ENCODE peak calls at places on chromosomes 1 and 21, in eight cellular contexts. One of them, this sample, is unnamed.

GRCh38 chr21:28240586-28240985 is 752.1 kb downstream of the LTN1 start:
- DNase-seq in body of pancreas: no peak
- DNase-seq in non-pigmented ciliary epithelial cell: no peak
- DNase-seq in kidney tubule cell: no peak
- DNase-seq in stimulated activated CD8-positive, alpha-beta memory T cell treated with anti-CD3 and anti-CD28 coated beads, Interleukin-4, amount 100 ng/mL, for 1 hour: no peak
- DNase-seq in activated CD8-positive, alpha-beta memory T cell treated with anti-CD3 and anti-CD28 coated beads for 4 hours: no peak
- DNase-seq in T-cell: no peak
- DNase-seq in mesothelial cell of epicardium: no peak
- DNase-seq in this sample: no peak

GRCh38 chr1:50438945-50439344 is 15.7 kb upstream of the DMRTA2 start:
- DNase-seq in activated CD8-positive, alpha-beta memory T cell treated with anti-CD3 and anti-CD28 coated beads for 4 hours: no peak
- DNase-seq in kidney tubule cell: peak
- DNase-seq in stimulated activated CD8-positive, alpha-beta memory T cell treated with anti-CD3 and anti-CD28 coated beads, Interleukin-4, amount 100 ng/mL, for 1 hour: no peak
- DNase-seq in mesothelial cell of epicardium: no peak
- DNase-seq in non-pigmented ciliary epithelial cell: no peak
- DNase-seq in T-cell: no peak
- DNase-seq in body of pancreas: no peak
- DNase-seq in this sample: no peak

GRCh38 chr21:25791321-25791720 is 56.5 kb downstream of the GABPA start:
- DNase-seq in kidney tubule cell: no peak
- DNase-seq in non-pigmented ciliary epithelial cell: no peak
- DNase-seq in T-cell: no peak
- DNase-seq in mesothelial cell of epicardium: no peak
- DNase-seq in body of pancreas: no peak
- DNase-seq in activated CD8-positive, alpha-beta memory T cell treated with anti-CD3 and anti-CD28 coated beads for 4 hours: no peak
- DNase-seq in stimulated activated CD8-positive, alpha-beta memory T cell treated with anti-CD3 and anti-CD28 coated beads, Interleukin-4, amount 100 ng/mL, for 1 hour: no peak
- DNase-seq in this sample: no peak

GRCh38 chr1:221521686-221522085 is 220.2 kb downstream of the DUSP10 start:
- DNase-seq in activated CD8-positive, alpha-beta memory T cell treated with anti-CD3 and anti-CD28 coated beads for 4 hours: no peak
- DNase-seq in T-cell: peak
- DNase-seq in mesothelial cell of epicardium: no peak
- DNase-seq in kidney tubule cell: no peak
- DNase-seq in body of pancreas: no peak
- DNase-seq in non-pigmented ciliary epithelial cell: no peak
- DNase-seq in stimulated activated CD8-positive, alpha-beta memory T cell treated with anti-CD3 and anti-CD28 coated beads, Interleukin-4, amount 100 ng/mL, for 1 hour: no peak
- DNase-seq in this sample: no peak

GRCh38 chr1:240517891-240518290 is 94.1 kb downstream of the GREM2 start:
- DNase-seq in non-pigmented ciliary epithelial cell: no peak
- DNase-seq in stimulated activated CD8-positive, alpha-beta memory T cell treated with anti-CD3 and anti-CD28 coated beads, Interleukin-4, amount 100 ng/mL, for 1 hour: no peak
- DNase-seq in kidney tubule cell: no peak
- DNase-seq in activated CD8-positive, alpha-beta memory T cell treated with anti-CD3 and anti-CD28 coated beads for 4 hours: no peak
- DNase-seq in mesothelial cell of epicardium: no peak
- DNase-seq in T-cell: no peak
- DNase-seq in body of pancreas: no peak
- DNase-seq in this sample: no peak

GRCh38 chr1:46471885-46472502 is 17.6 kb upstream of the DMBX1 start:
- DNase-seq in kidney tubule cell: no peak
- DNase-seq in body of pancreas: no peak
- DNase-seq in non-pigmented ciliary epithelial cell: no peak
- DNase-seq in mesothelial cell of epicardium: no peak
- DNase-seq in stimulated activated CD8-positive, alpha-beta memory T cell treated with anti-CD3 and anti-CD28 coated beads, Interleukin-4, amount 100 ng/mL, for 1 hour: no peak
- DNase-seq in T-cell: no peak
- DNase-seq in activated CD8-positive, alpha-beta memory T cell treated with anti-CD3 and anti-CD28 coated beads for 4 hours: no peak
- DNase-seq in this sample: no peak

GRCh38 chr1:152237093-152237492 is 13.1 kb upstream of the HRNR start:
- DNase-seq in stimulated activated CD8-positive, alpha-beta memory T cell treated with anti-CD3 and anti-CD28 coated beads, Interleukin-4, amount 100 ng/mL, for 1 hour: no peak
- DNase-seq in body of pancreas: no peak
- DNase-seq in mesothelial cell of epicardium: no peak
- DNase-seq in kidney tubule cell: no peak
- DNase-seq in activated CD8-positive, alpha-beta memory T cell treated with anti-CD3 and anti-CD28 coated beads for 4 hours: no peak
- DNase-seq in T-cell: no peak
- DNase-seq in non-pigmented ciliary epithelial cell: no peak
- DNase-seq in this sample: no peak

GRCh38 chr21:44054710-44055109 is 42.6 kb downstream of the TRAPPC10 start:
- DNase-seq in activated CD8-positive, alpha-beta memory T cell treated with anti-CD3 and anti-CD28 coated beads for 4 hours: no peak
- DNase-seq in body of pancreas: no peak
- DNase-seq in mesothelial cell of epicardium: no peak
- DNase-seq in stimulated activated CD8-positive, alpha-beta memory T cell treated with anti-CD3 and anti-CD28 coated beads, Interleukin-4, amount 100 ng/mL, for 1 hour: no peak
- DNase-seq in non-pigmented ciliary epithelial cell: peak
- DNase-seq in kidney tubule cell: peak
- DNase-seq in T-cell: no peak
- DNase-seq in this sample: no peak

GRCh38 chr1:246147471-246148461 is 359.3 kb downstream of the SMYD3 start:
- DNase-seq in kidney tubule cell: no peak
- DNase-seq in mesothelial cell of epicardium: no peak
- DNase-seq in T-cell: no peak
- DNase-seq in body of pancreas: no peak
- DNase-seq in non-pigmented ciliary epithelial cell: no peak
- DNase-seq in activated CD8-positive, alpha-beta memory T cell treated with anti-CD3 and anti-CD28 coated beads for 4 hours: no peak
- DNase-seq in stimulated activated CD8-positive, alpha-beta memory T cell treated with anti-CD3 and anti-CD28 coated beads, Interleukin-4, amount 100 ng/mL, for 1 hour: no peak
- DNase-seq in this sample: no peak

GRCh38 chr1:150596095-150596892 is 16.9 kb upstream of the MCL1 start:
- DNase-seq in T-cell: no peak
- DNase-seq in mesothelial cell of epicardium: no peak
- DNase-seq in kidney tubule cell: peak
- DNase-seq in non-pigmented ciliary epithelial cell: no peak
- DNase-seq in body of pancreas: no peak
- DNase-seq in activated CD8-positive, alpha-beta memory T cell treated with anti-CD3 and anti-CD28 coated beads for 4 hours: no peak
- DNase-seq in stimulated activated CD8-positive, alpha-beta memory T cell treated with anti-CD3 and anti-CD28 coated beads, Interleukin-4, amount 100 ng/mL, for 1 hour: no peak
- DNase-seq in this sample: no peak

GRCh38 chr1:10932088-10932487 is 80.4 kb upstream of the TARDBP start:
- DNase-seq in body of pancreas: no peak
- DNase-seq in stimulated activated CD8-positive, alpha-beta memory T cell treated with anti-CD3 and anti-CD28 coated beads, Interleukin-4, amount 100 ng/mL, for 1 hour: no peak
- DNase-seq in T-cell: no peak
- DNase-seq in activated CD8-positive, alpha-beta memory T cell treated with anti-CD3 and anti-CD28 coated beads for 4 hours: no peak
- DNase-seq in non-pigmented ciliary epithelial cell: no peak
- DNase-seq in kidney tubule cell: no peak
- DNase-seq in mesothelial cell of epicardium: no peak
- DNase-seq in this sample: no peak

GRCh38 chr1:153928776-153929432 is 6.1 kb upstream of the GATAD2B start:
- DNase-seq in activated CD8-positive, alpha-beta memory T cell treated with anti-CD3 and anti-CD28 coated beads for 4 hours: no peak
- DNase-seq in stimulated activated CD8-positive, alpha-beta memory T cell treated with anti-CD3 and anti-CD28 coated beads, Interleukin-4, amount 100 ng/mL, for 1 hour: no peak
- DNase-seq in body of pancreas: no peak
- DNase-seq in T-cell: no peak
- DNase-seq in mesothelial cell of epicardium: no peak
- DNase-seq in non-pigmented ciliary epithelial cell: no peak
- DNase-seq in kidney tubule cell: no peak
- DNase-seq in this sample: peak

GRCh38 chr1:158496379-158496778 is 24.4 kb downstream of the OR10R2 start:
- DNase-seq in activated CD8-positive, alpha-beta memory T cell treated with anti-CD3 and anti-CD28 coated beads for 4 hours: no peak
- DNase-seq in T-cell: no peak
- DNase-seq in body of pancreas: no peak
- DNase-seq in kidney tubule cell: peak
- DNase-seq in stimulated activated CD8-positive, alpha-beta memory T cell treated with anti-CD3 and anti-CD28 coated beads, Interleukin-4, amount 100 ng/mL, for 1 hour: no peak
- DNase-seq in mesothelial cell of epicardium: no peak
- DNase-seq in non-pigmented ciliary epithelial cell: no peak
- DNase-seq in this sample: no peak

GRCh38 chr1:226882631-226883409 is 12.4 kb downstream of the PSEN2 start:
- DNase-seq in mesothelial cell of epicardium: no peak
- DNase-seq in non-pigmented ciliary epithelial cell: no peak
- DNase-seq in kidney tubule cell: peak
- DNase-seq in activated CD8-positive, alpha-beta memory T cell treated with anti-CD3 and anti-CD28 coated beads for 4 hours: no peak
- DNase-seq in stimulated activated CD8-positive, alpha-beta memory T cell treated with anti-CD3 and anti-CD28 coated beads, Interleukin-4, amount 100 ng/mL, for 1 hour: no peak
- DNase-seq in body of pancreas: no peak
- DNase-seq in T-cell: no peak
- DNase-seq in this sample: no peak

GRCh38 chr1:224880593-224881307 is 48.7 kb upstream of the DNAH14 start:
- DNase-seq in mesothelial cell of epicardium: no peak
- DNase-seq in kidney tubule cell: no peak
- DNase-seq in activated CD8-positive, alpha-beta memory T cell treated with anti-CD3 and anti-CD28 coated beads for 4 hours: no peak
- DNase-seq in body of pancreas: peak
- DNase-seq in stimulated activated CD8-positive, alpha-beta memory T cell treated with anti-CD3 and anti-CD28 coated beads, Interleukin-4, amount 100 ng/mL, for 1 hour: no peak
- DNase-seq in non-pigmented ciliary epithelial cell: no peak
- DNase-seq in T-cell: no peak
- DNase-seq in this sample: no peak

GRCh38 chr1:205518616-205519540 is 14.4 kb downstream of the CDK18 start:
- DNase-seq in mesothelial cell of epicardium: no peak
- DNase-seq in body of pancreas: peak
- DNase-seq in stimulated activated CD8-positive, alpha-beta memory T cell treated with anti-CD3 and anti-CD28 coated beads, Interleukin-4, amount 100 ng/mL, for 1 hour: no peak
- DNase-seq in T-cell: no peak
- DNase-seq in activated CD8-positive, alpha-beta memory T cell treated with anti-CD3 and anti-CD28 coated beads for 4 hours: no peak
- DNase-seq in non-pigmented ciliary epithelial cell: no peak
- DNase-seq in kidney tubule cell: no peak
- DNase-seq in this sample: no peak

GRCh38 chr1:172916126-172916525 is 134.6 kb downstream of the TNFSF18 start:
- DNase-seq in mesothelial cell of epicardium: no peak
- DNase-seq in stimulated activated CD8-positive, alpha-beta memory T cell treated with anti-CD3 and anti-CD28 coated beads, Interleukin-4, amount 100 ng/mL, for 1 hour: no peak
- DNase-seq in activated CD8-positive, alpha-beta memory T cell treated with anti-CD3 and anti-CD28 coated beads for 4 hours: no peak
- DNase-seq in kidney tubule cell: no peak
- DNase-seq in body of pancreas: no peak
- DNase-seq in non-pigmented ciliary epithelial cell: no peak
- DNase-seq in T-cell: no peak
- DNase-seq in this sample: no peak

GRCh38 chr1:9766759-9767442 is 56.9 kb downstream of the CLSTN1 start:
- DNase-seq in non-pigmented ciliary epithelial cell: peak
- DNase-seq in body of pancreas: no peak
- DNase-seq in kidney tubule cell: peak
- DNase-seq in T-cell: no peak
- DNase-seq in stimulated activated CD8-positive, alpha-beta memory T cell treated with anti-CD3 and anti-CD28 coated beads, Interleukin-4, amount 100 ng/mL, for 1 hour: no peak
- DNase-seq in mesothelial cell of epicardium: no peak
- DNase-seq in activated CD8-positive, alpha-beta memory T cell treated with anti-CD3 and anti-CD28 coated beads for 4 hours: no peak
- DNase-seq in this sample: no peak

GRCh38 chr1:231037585-231038517 is 2.2 kb downstream of the FAM89A start:
- DNase-seq in body of pancreas: no peak
- DNase-seq in kidney tubule cell: no peak
- DNase-seq in mesothelial cell of epicardium: no peak
- DNase-seq in stimulated activated CD8-positive, alpha-beta memory T cell treated with anti-CD3 and anti-CD28 coated beads, Interleukin-4, amount 100 ng/mL, for 1 hour: no peak
- DNase-seq in non-pigmented ciliary epithelial cell: no peak
- DNase-seq in activated CD8-positive, alpha-beta memory T cell treated with anti-CD3 and anti-CD28 coated beads for 4 hours: no peak
- DNase-seq in T-cell: no peak
- DNase-seq in this sample: no peak

GRCh38 chr1:226414098-226414698 is 6.3 kb upstream of the PARP1 start:
- DNase-seq in kidney tubule cell: no peak
- DNase-seq in body of pancreas: no peak
- DNase-seq in stimulated activated CD8-positive, alpha-beta memory T cell treated with anti-CD3 and anti-CD28 coated beads, Interleukin-4, amount 100 ng/mL, for 1 hour: no peak
- DNase-seq in mesothelial cell of epicardium: no peak
- DNase-seq in activated CD8-positive, alpha-beta memory T cell treated with anti-CD3 and anti-CD28 coated beads for 4 hours: no peak
- DNase-seq in non-pigmented ciliary epithelial cell: no peak
- DNase-seq in T-cell: no peak
- DNase-seq in this sample: no peak

GRCh38 chr1:168373869-168374268 is 93.2 kb downstream of the TBX19 start:
- DNase-seq in kidney tubule cell: peak
- DNase-seq in body of pancreas: no peak
- DNase-seq in stimulated activated CD8-positive, alpha-beta memory T cell treated with anti-CD3 and anti-CD28 coated beads, Interleukin-4, amount 100 ng/mL, for 1 hour: no peak
- DNase-seq in activated CD8-positive, alpha-beta memory T cell treated with anti-CD3 and anti-CD28 coated beads for 4 hours: no peak
- DNase-seq in non-pigmented ciliary epithelial cell: no peak
- DNase-seq in mesothelial cell of epicardium: no peak
- DNase-seq in T-cell: no peak
- DNase-seq in this sample: no peak

GRCh38 chr1:44632511-44633072 is 41.7 kb downstream of the TMEM53 start:
- DNase-seq in T-cell: no peak
- DNase-seq in stimulated activated CD8-positive, alpha-beta memory T cell treated with anti-CD3 and anti-CD28 coated beads, Interleukin-4, amount 100 ng/mL, for 1 hour: no peak
- DNase-seq in body of pancreas: no peak
- DNase-seq in activated CD8-positive, alpha-beta memory T cell treated with anti-CD3 and anti-CD28 coated beads for 4 hours: no peak
- DNase-seq in kidney tubule cell: peak
- DNase-seq in non-pigmented ciliary epithelial cell: no peak
- DNase-seq in mesothelial cell of epicardium: no peak
- DNase-seq in this sample: no peak

GRCh38 chr1:111851552-111851951 is 95.9 kb downstream of the DDX20 start:
- DNase-seq in mesothelial cell of epicardium: no peak
- DNase-seq in body of pancreas: no peak
- DNase-seq in activated CD8-positive, alpha-beta memory T cell treated with anti-CD3 and anti-CD28 coated beads for 4 hours: no peak
- DNase-seq in kidney tubule cell: peak
- DNase-seq in stimulated activated CD8-positive, alpha-beta memory T cell treated with anti-CD3 and anti-CD28 coated beads, Interleukin-4, amount 100 ng/mL, for 1 hour: no peak
- DNase-seq in T-cell: no peak
- DNase-seq in non-pigmented ciliary epithelial cell: no peak
- DNase-seq in this sample: no peak

GRCh38 chr1:170562644-170563338 is 30.8 kb downstream of the GORAB start:
- DNase-seq in activated CD8-positive, alpha-beta memory T cell treated with anti-CD3 and anti-CD28 coated beads for 4 hours: no peak
- DNase-seq in mesothelial cell of epicardium: peak
- DNase-seq in kidney tubule cell: peak
- DNase-seq in non-pigmented ciliary epithelial cell: peak
- DNase-seq in stimulated activated CD8-positive, alpha-beta memory T cell treated with anti-CD3 and anti-CD28 coated beads, Interleukin-4, amount 100 ng/mL, for 1 hour: no peak
- DNase-seq in T-cell: no peak
- DNase-seq in body of pancreas: peak
- DNase-seq in this sample: peak

GRCh38 chr1:203765029-203765837 is at the start of gene LAX1:
- DNase-seq in mesothelial cell of epicardium: no peak
- DNase-seq in stimulated activated CD8-positive, alpha-beta memory T cell treated with anti-CD3 and anti-CD28 coated beads, Interleukin-4, amount 100 ng/mL, for 1 hour: peak
- DNase-seq in body of pancreas: no peak
- DNase-seq in activated CD8-positive, alpha-beta memory T cell treated with anti-CD3 and anti-CD28 coated beads for 4 hours: peak
- DNase-seq in T-cell: peak
- DNase-seq in non-pigmented ciliary epithelial cell: no peak
- DNase-seq in kidney tubule cell: no peak
- DNase-seq in this sample: peak

GRCh38 chr1:35644204-35644603 is 2.9 kb upstream of the PSMB2 start:
- DNase-seq in stimulated activated CD8-positive, alpha-beta memory T cell treated with anti-CD3 and anti-CD28 coated beads, Interleukin-4, amount 100 ng/mL, for 1 hour: no peak
- DNase-seq in non-pigmented ciliary epithelial cell: no peak
- DNase-seq in activated CD8-positive, alpha-beta memory T cell treated with anti-CD3 and anti-CD28 coated beads for 4 hours: no peak
- DNase-seq in mesothelial cell of epicardium: no peak
- DNase-seq in kidney tubule cell: no peak
- DNase-seq in body of pancreas: no peak
- DNase-seq in T-cell: no peak
- DNase-seq in this sample: no peak

GRCh38 chr1:226092955-226093354 is 30.4 kb downstream of the H3-3A start:
- DNase-seq in mesothelial cell of epicardium: no peak
- DNase-seq in T-cell: no peak
- DNase-seq in activated CD8-positive, alpha-beta memory T cell treated with anti-CD3 and anti-CD28 coated beads for 4 hours: no peak
- DNase-seq in non-pigmented ciliary epithelial cell: no peak
- DNase-seq in body of pancreas: no peak
- DNase-seq in kidney tubule cell: no peak
- DNase-seq in stimulated activated CD8-positive, alpha-beta memory T cell treated with anti-CD3 and anti-CD28 coated beads, Interleukin-4, amount 100 ng/mL, for 1 hour: no peak
- DNase-seq in this sample: no peak

GRCh38 chr1:199859525-199859924 is 168.0 kb upstream of the NR5A2 start:
- DNase-seq in body of pancreas: no peak
- DNase-seq in T-cell: no peak
- DNase-seq in activated CD8-positive, alpha-beta memory T cell treated with anti-CD3 and anti-CD28 coated beads for 4 hours: no peak
- DNase-seq in non-pigmented ciliary epithelial cell: peak
- DNase-seq in stimulated activated CD8-positive, alpha-beta memory T cell treated with anti-CD3 and anti-CD28 coated beads, Interleukin-4, amount 100 ng/mL, for 1 hour: no peak
- DNase-seq in mesothelial cell of epicardium: no peak
- DNase-seq in kidney tubule cell: peak
- DNase-seq in this sample: no peak

GRCh38 chr1:193311226-193311948 is 125.0 kb upstream of the B3GALT2 start:
- DNase-seq in non-pigmented ciliary epithelial cell: no peak
- DNase-seq in T-cell: no peak
- DNase-seq in kidney tubule cell: no peak
- DNase-seq in body of pancreas: no peak
- DNase-seq in activated CD8-positive, alpha-beta memory T cell treated with anti-CD3 and anti-CD28 coated beads for 4 hours: no peak
- DNase-seq in mesothelial cell of epicardium: no peak
- DNase-seq in stimulated activated CD8-positive, alpha-beta memory T cell treated with anti-CD3 and anti-CD28 coated beads, Interleukin-4, amount 100 ng/mL, for 1 hour: no peak
- DNase-seq in this sample: no peak

GRCh38 chr21:14533555-14534400 is 12.3 kb downstream of the SAMSN1 start:
- DNase-seq in mesothelial cell of epicardium: no peak
- DNase-seq in body of pancreas: no peak
- DNase-seq in non-pigmented ciliary epithelial cell: peak
- DNase-seq in T-cell: no peak
- DNase-seq in stimulated activated CD8-positive, alpha-beta memory T cell treated with anti-CD3 and anti-CD28 coated beads, Interleukin-4, amount 100 ng/mL, for 1 hour: no peak
- DNase-seq in activated CD8-positive, alpha-beta memory T cell treated with anti-CD3 and anti-CD28 coated beads for 4 hours: no peak
- DNase-seq in kidney tubule cell: peak
- DNase-seq in this sample: no peak